ENCODE peak calls at places on chromosomes 11 and 22, in seven cellular contexts. C is right cardiac atrium, O is GM19239, F is memory B cell, R is NCI-H1092 treated with DMSO at 0.1 percent for 48 hours, W is ELF-1, Q is tibial artery. X is an unnamed sample.

GRCh38 chr22:17773606-17774205 is 563 bp downstream of the BID start:
- DNase-seq in C (peak), O (peak), F (peak), R (peak), W (peak), Q (no peak), X (peak)

GRCh38 chr11:93939084-93939780 is 81.9 kb upstream of the HEPHL1 start:
- DNase-seq in C (no peak), O (no peak), F (no peak), R (no peak), W (no peak), Q (no peak), X (no peak)

GRCh38 chr11:83410605-83411565 is 124.7 kb upstream of the CCDC90B start:
- DNase-seq in C (no peak), O (no peak), F (no peak), R (no peak), W (no peak), Q (no peak), X (no peak)

GRCh38 chr22:17638182-17638431 is 450 bp upstream of the BCL2L13 start:
- DNase-seq in C (no peak), O (no peak), F (no peak), R (no peak), W (no peak), Q (peak), X (peak)

GRCh38 chr11:63951779-63952536 is 13.2 kb downstream of the NAA40 start:
- DNase-seq in C (no peak), O (peak), F (no peak), R (no peak), W (no peak), Q (no peak), X (no peak)

GRCh38 chr11:72305077-72305476 is 61.1 kb upstream of the PHOX2A start:
- DNase-seq in C (no peak), O (no peak), F (no peak), R (peak), W (no peak), Q (no peak), X (no peak)

GRCh38 chr11:72688929-72689328 is 14.7 kb upstream of the PDE2A start:
- DNase-seq in C (no peak), O (no peak), F (no peak), R (no peak), W (no peak), Q (no peak), X (no peak)

GRCh38 chr11:133834399-133835257 is 10.7 kb downstream of the SPATA19 start:
- DNase-seq in C (no peak), O (no peak), F (no peak), R (no peak), W (peak), Q (no peak), X (no peak)

GRCh38 chr11:98793276-98793675 is 227.5 kb upstream of the CNTN5 start:
- DNase-seq in C (no peak), O (no peak), F (no peak), R (no peak), W (no peak), Q (no peak), X (no peak)

GRCh38 chr11:126863294-126863997 is 137.1 kb downstream of the KIRREL3 start:
- DNase-seq in C (no peak), O (no peak), F (no peak), R (no peak), W (no peak), Q (no peak), X (no peak)

GRCh38 chr11:123250811-123251655 is 56.0 kb upstream of the CLMP start:
- DNase-seq in C (no peak), O (no peak), F (no peak), R (no peak), W (no peak), Q (no peak), X (no peak)

GRCh38 chr11:103907548-103908455 is 128.6 kb upstream of the DDI1 start:
- DNase-seq in C (no peak), O (no peak), F (no peak), R (no peak), W (no peak), Q (no peak), X (no peak)

GRCh38 chr22:46058591-46059519 is 81.9 kb upstream of the WNT7B start:
- DNase-seq in C (peak), O (no peak), F (no peak), R (no peak), W (no peak), Q (peak), X (no peak)

GRCh38 chr11:66393954-66394353 is 22.4 kb upstream of the SLC29A2 start:
- DNase-seq in C (no peak), O (no peak), F (no peak), R (no peak), W (no peak), Q (no peak), X (no peak)

GRCh38 chr22:23068096-23068831 is 2.1 kb upstream of the GNAZ start:
- DNase-seq in C (no peak), O (no peak), F (no peak), R (no peak), W (no peak), Q (peak), X (no peak)

GRCh38 chr11:61367406-61367805 is 5.2 kb downstream of the TMEM138 start:
- DNase-seq in C (no peak), O (no peak), F (no peak), R (no peak), W (no peak), Q (no peak), X (no peak)

GRCh38 chr11:2779981-2780849 is 80.4 kb upstream of the KCNQ1OT1 start:
- DNase-seq in C (peak), O (no peak), F (peak), R (no peak), W (no peak), Q (peak), X (no peak)

GRCh38 chr11:115670538-115671200 is 166.5 kb upstream of the CADM1 start:
- DNase-seq in C (no peak), O (no peak), F (no peak), R (peak), W (no peak), Q (no peak), X (peak)

GRCh38 chr11:108870373-108871020 is 205.6 kb downstream of the DDX10 start:
- DNase-seq in C (no peak), O (no peak), F (no peak), R (no peak), W (no peak), Q (no peak), X (no peak)

GRCh38 chr11:36048496-36049247 is 104.8 kb downstream of the LDLRAD3 start:
- DNase-seq in C (no peak), O (no peak), F (no peak), R (no peak), W (no peak), Q (no peak), X (no peak)

GRCh38 chr11:108538502-108538901 is 40.3 kb upstream of the POGLUT3 start:
- DNase-seq in C (no peak), O (no peak), F (no peak), R (no peak), W (no peak), Q (no peak), X (no peak)

GRCh38 chr11:131670876-131671275 is 300.5 kb downstream of the NTM start:
- DNase-seq in C (no peak), O (no peak), F (no peak), R (no peak), W (peak), Q (no peak), X (no peak)

GRCh38 chr22:49903322-49904039 is 14.8 kb downstream of the ALG12 start:
- DNase-seq in C (peak), O (no peak), F (no peak), R (peak), W (no peak), Q (no peak), X (peak)

GRCh38 chr11:6099577-6099976 is 7.9 kb upstream of the OR56B4 start:
- DNase-seq in C (no peak), O (no peak), F (no peak), R (no peak), W (no peak), Q (no peak), X (no peak)

GRCh38 chr22:19940536-19941364 is 822 bp upstream of the COMT start:
- DNase-seq in C (no peak), O (no peak), F (no peak), R (no peak), W (no peak), Q (no peak), X (no peak)

GRCh38 chr11:24588075-24588474 is 91.2 kb downstream of the LUZP2 start:
- DNase-seq in C (no peak), O (no peak), F (no peak), R (no peak), W (no peak), Q (no peak), X (no peak)